ENCODE peak calls at places on chromosomes 4 and X, in four cellular contexts. F is neuronal stem cell, E is H1, I is mesenchymal stem cell. A is an unnamed sample.

GRCh38 chr4:37469286-37469685 is 216.9 kb downstream of the RELL1 start:
- DNase-seq in I (no peak), F (no peak), E (no peak), A (peak)

GRCh38 chrX:103356897-103357296 is 591 bp downstream of the TCEAL9 start:
- DNase-seq in E (no peak), F (no peak), I (no peak), A (no peak)

GRCh38 chrX:17563515-17563914 is 173.8 kb upstream of the SCML1 start:
- DNase-seq in F (no peak), I (no peak), E (no peak), A (no peak)

GRCh38 chr4:41304221-41304620 is 47.5 kb downstream of the UCHL1 start:
- DNase-seq in I (no peak), F (no peak), E (no peak), A (peak)

GRCh38 chr4:17650404-17650803 is 36.0 kb downstream of the MED28 start:
- DNase-seq in I (no peak), F (no peak), E (no peak), A (no peak)

GRCh38 chrX:10447577-10448214 is 172.7 kb downstream of the MID1 start:
- DNase-seq in F (no peak), E (no peak), I (no peak), A (peak)

GRCh38 chr4:144449623-144450022 is 196.3 kb upstream of the HHIP start:
- DNase-seq in F (no peak), I (peak), E (no peak), A (no peak)

GRCh38 chr4:7068883-7069282 is 1.0 kb upstream of the GRPEL1 start:
- DNase-seq in F (no peak), E (no peak), I (peak), A (no peak)

GRCh38 chr4:71732066-71732465 is 51.8 kb downstream of the GC start:
- DNase-seq in E (no peak), F (no peak), I (no peak), A (no peak)

GRCh38 chrX:136687457-136687856 is 39.5 kb downstream of the CD40LG start:
- DNase-seq in F (no peak), I (no peak), E (no peak), A (no peak)

GRCh38 chr4:182246401-182247205 is 3.4 kb downstream of the TENM3 start:
- DNase-seq in F (no peak), I (no peak), E (no peak), A (peak)

GRCh38 chr4:14650127-14650526 is 352.2 kb upstream of the CPEB2 start:
- DNase-seq in I (peak), E (no peak), F (no peak), A (no peak)

GRCh38 chrX:47637546-47638195 is 7.9 kb upstream of the CFP start:
- DNase-seq in F (no peak), I (no peak), E (no peak), A (no peak)

GRCh38 chr4:51844157-51845054 is 1.5 kb downstream of the DCUN1D4 start:
- DNase-seq in I (peak), E (peak), F (peak), A (peak)

GRCh38 chr4:75820676-75821075 is 81.6 kb downstream of the PPEF2 start:
- DNase-seq in F (no peak), E (no peak), I (no peak), A (no peak)

GRCh38 chrX:100895365-100896075 is 21.4 kb upstream of the NOX1 start:
- DNase-seq in I (peak), E (no peak), F (peak), A (peak)

GRCh38 chr4:105710012-105710600 is 1.5 kb downstream of the GSTCD start:
- DNase-seq in E (no peak), I (no peak), F (no peak), A (no peak)

GRCh38 chrX:41802958-41803357 is 79.0 kb downstream of the GPR82 start:
- DNase-seq in E (peak), F (no peak), I (no peak), A (no peak)

GRCh38 chr4:80171251-80171650 is 26.1 kb upstream of the PRDM8 start:
- DNase-seq in F (no peak), E (no peak), I (peak), A (no peak)

GRCh38 chr4:176400816-176401461 is 81.2 kb downstream of the SPCS3 start:
- DNase-seq in F (no peak), E (no peak), I (peak), A (no peak)

GRCh38 chrX:9907645-9908387 is 59.3 kb upstream of the CLDN34 start:
- DNase-seq in F (no peak), I (peak), E (no peak), A (no peak)

GRCh38 chr4:55183926-55184599 is 58.7 kb upstream of the KDR start:
- DNase-seq in I (peak), F (no peak), E (no peak), A (peak)

GRCh38 chr4:55186123-55186522 is 60.7 kb upstream of the KDR start:
- DNase-seq in E (no peak), F (no peak), I (peak), A (no peak)

GRCh38 chr4:55181606-55182005 is 56.2 kb upstream of the KDR start:
- DNase-seq in E (no peak), F (no peak), I (peak), A (no peak)

GRCh38 chr4:55186700-55187099 is 61.3 kb upstream of the KDR start:
- DNase-seq in F (no peak), E (no peak), I (no peak), A (no peak)

GRCh38 chr4:55184600-55185523 is 59.5 kb upstream of the KDR start:
- DNase-seq in I (peak), F (no peak), E (no peak), A (peak)
- H2BK12ac ChIP-seq in I (peak), F (no peak), E (peak), A (peak)

GRCh38 chrX:1743105-1743504 is 128.2 kb downstream of the ASMT start:
- DNase-seq in I (no peak), F (no peak), E (no peak), A (no peak)

GRCh38 chrX:1741828-1742394 is 127.1 kb downstream of the ASMT start:
- DNase-seq in F (no peak), I (no peak), E (no peak), A (no peak)
- H3K18ac ChIP-seq in F (no peak), I (no peak), E (no peak), A (no peak)

DNA sequence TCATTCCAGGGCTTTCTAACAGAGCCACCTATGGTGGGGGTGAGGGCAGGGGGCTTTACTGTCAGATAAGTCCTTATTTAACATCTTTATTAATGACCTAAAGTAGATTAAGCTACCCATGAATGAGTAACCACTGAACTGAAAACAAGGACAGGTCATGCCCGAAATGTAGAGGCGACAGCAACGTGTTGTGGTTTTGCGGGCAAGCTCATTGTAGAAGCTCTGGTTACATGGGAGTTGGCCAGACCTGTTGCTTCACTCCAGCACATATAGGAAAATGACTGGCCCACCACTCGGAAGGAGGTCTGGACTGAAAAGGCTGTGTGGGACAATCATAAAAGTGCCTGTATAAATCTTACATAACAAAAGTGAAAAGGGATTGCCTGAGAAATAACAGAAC is 109.6 kb upstream of the NDP start:
- DNase-seq in F (no peak), I (no peak), E (no peak), A (no peak)
- H3K4me3 ChIP-seq in F (no peak), I (no peak), E (no peak), A (no peak)

GRCh38 chr4:86013623-86014022 is 346.2 kb downstream of the MAPK10 start:
- DNase-seq in F (no peak), E (no peak), I (no peak), A (no peak)
- H2BK12ac ChIP-seq in F (no peak), E (no peak), I (no peak), A (no peak)

DNA sequence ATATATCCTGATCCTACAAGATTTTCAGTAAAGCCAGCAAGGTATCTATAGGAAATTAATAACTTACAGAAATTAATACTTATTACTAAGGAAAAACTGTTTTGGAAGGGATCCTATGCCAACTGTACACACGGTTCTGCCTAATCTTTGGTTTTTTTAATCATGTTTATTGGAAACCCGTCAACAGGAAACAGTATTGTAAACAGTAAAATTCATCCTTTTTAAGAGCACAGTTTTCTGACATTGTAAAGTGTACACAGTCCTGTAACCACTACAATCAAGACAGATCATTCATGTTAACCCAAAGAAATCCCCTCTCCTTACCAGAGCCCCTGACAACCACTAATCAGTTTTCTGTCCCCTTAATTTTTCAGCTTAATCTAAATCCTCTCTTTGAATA is 9.9 kb downstream of the ABCG2 start:
- DNase-seq in F (no peak), E (no peak), I (peak), A (no peak)
- H3K18ac ChIP-seq in F (no peak), E (no peak), I (peak), A (peak)

GRCh38 chrX:55057691-55058249 is 17.1 kb upstream of the PAGE2B start:
- DNase-seq in I (peak), F (peak), E (no peak), A (peak)

DNA sequence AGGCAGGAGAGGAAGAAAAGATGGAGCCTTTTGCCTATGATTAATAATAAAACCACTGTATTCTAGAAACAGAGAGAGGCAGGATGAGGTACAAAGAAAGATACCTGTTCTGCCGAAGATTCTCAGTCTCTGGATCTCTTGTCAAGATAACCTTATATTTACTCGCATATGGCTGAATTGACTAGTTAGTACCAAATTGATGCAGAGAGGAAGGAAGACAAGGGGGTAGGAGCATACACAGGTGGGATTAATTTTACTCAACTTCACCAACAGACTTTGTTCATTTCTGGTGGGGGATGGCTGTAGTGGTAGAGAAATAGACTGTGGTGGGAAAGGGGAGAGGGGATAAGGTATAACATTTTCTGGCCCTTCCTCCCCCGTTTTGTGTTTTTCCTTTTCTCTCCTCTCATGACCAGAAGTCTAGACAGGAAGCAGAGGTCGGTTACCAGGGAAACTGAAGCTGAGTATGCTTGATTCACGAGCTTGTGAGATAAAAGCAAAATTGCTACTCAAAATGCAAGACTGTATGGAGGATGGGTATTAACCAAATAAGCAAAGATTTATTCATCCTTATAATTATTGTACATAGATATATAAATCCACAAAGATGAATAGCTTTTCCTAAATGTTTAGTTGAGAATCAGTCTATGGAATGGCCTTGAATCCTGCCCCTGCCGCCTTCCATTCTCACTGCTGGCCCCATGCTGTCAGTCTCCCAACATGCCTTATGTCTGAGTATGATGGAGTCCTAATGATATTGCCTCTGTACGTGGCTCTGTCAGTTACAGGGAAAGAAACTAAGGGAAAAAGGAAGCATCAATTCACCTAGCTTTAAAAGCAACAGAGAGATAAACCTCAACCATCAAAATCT is 17.8 kb upstream of the PAGE2B start:
- DNase-seq in F (no peak), E (no peak), I (peak), A (no peak)
- H3K4me3 ChIP-seq in F (peak), E (no peak), I (no peak), A (no peak)

DNA sequence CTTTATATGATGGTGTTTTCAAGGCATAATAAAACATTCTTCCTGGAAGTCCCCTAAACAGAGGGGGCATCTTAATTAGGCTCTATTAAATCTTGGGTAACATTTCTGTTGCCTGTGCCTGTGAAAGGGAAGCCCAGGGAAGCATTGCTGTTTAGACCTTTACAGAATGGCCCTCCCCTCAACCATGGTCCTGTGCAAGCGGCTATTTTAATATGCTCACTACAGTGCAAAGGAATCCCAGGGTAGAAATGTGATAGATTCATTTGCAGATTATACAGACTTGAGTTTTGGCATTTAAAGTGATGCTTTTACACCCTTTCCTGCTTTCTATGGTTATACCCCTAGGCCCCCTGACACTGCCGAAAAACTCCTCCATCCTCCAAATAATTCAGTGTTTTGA is 65.3 kb downstream of the CLCN5 start:
- DNase-seq in F (no peak), I (no peak), E (no peak), A (no peak)
- H2BK12ac ChIP-seq in F (no peak), I (no peak), E (no peak), A (no peak)